ENCODE peak calls at places on chromosome 14, in seven cellular contexts. D is breast epithelium, K is uterus, L is heart right ventricle, P is transverse colon, F is lower lobe of right lung, H is Panc1. I is an unnamed sample. For H3K4me1, the result is how much of the 10 kb centered on the place peaks cover.

GRCh38 chr14:32696325-32697101 is 242.2 kb upstream of the NPAS3 start:
- DNase-seq in P (no peak), K (no peak), D (no peak), L (no peak), F (no peak), H (no peak), I (no peak)

GRCh38 chr14:43789458-43789857 is 717.6 kb downstream of the FSCB start:
- DNase-seq in L (no peak), F (no peak), P (no peak), H (no peak), D (no peak), K (no peak), I (no peak)

GRCh38 chr14:85594217-85594616 is 64.3 kb downstream of the FLRT2 start:
- DNase-seq in D (no peak), L (no peak), P (no peak), H (no peak), F (no peak), K (no peak), I (no peak)

GRCh38 chr14:99684356-99684952 is 356 bp downstream of the CYP46A1 start:
- DNase-seq in L (no peak), P (no peak), F (no peak), K (no peak), H (no peak), D (peak), I (no peak)

GRCh38 chr14:37279818-37280217 is 82.1 kb downstream of the MIPOL1 start:
- DNase-seq in L (no peak), D (no peak), P (no peak), H (no peak), K (no peak), F (no peak), I (no peak)

GRCh38 chr14:29461131-29461530 is 466.5 kb downstream of the PRKD1 start:
- DNase-seq in L (no peak), D (no peak), K (no peak), P (no peak), H (no peak), F (no peak), I (no peak)

GRCh38 chr14:21352587-21352986 is 31.2 kb downstream of the SUPT16H start:
- DNase-seq in H (no peak), P (no peak), L (no peak), F (peak), K (no peak), D (no peak), I (no peak)

GRCh38 chr14:81509321-81509720 is 24.3 kb downstream of the SEL1L start:
- DNase-seq in P (no peak), K (no peak), F (no peak), D (no peak), H (no peak), L (no peak), I (no peak)

GRCh38 chr14:48490756-48491155 is 815.4 kb upstream of the MDGA2 start:
- DNase-seq in F (no peak), K (no peak), L (no peak), P (no peak), D (no peak), H (no peak), I (no peak)

GRCh38 chr14:38202444-38203191 is 5.1 kb upstream of the SSTR1 start:
- DNase-seq in L (no peak), F (no peak), D (no peak), K (no peak), P (no peak), H (no peak), I (no peak)

GRCh38 chr14:101628471-101628966 is 67.2 kb downstream of the DIO3 start:
- DNase-seq in D (peak), K (peak), P (peak), H (peak), F (peak), L (peak), I (peak)

GRCh38 chr14:99517046-99517642 is 35.9 kb downstream of the CCNK start:
- DNase-seq in H (no peak), L (no peak), K (no peak), P (no peak), F (no peak), D (no peak), I (peak)

GRCh38 chr14:45125754-45126153 is 8.5 kb downstream of the FKBP3 start:
- DNase-seq in P (no peak), D (no peak), K (no peak), L (no peak), F (no peak), H (no peak), I (no peak)

GRCh38 chr14:105092124-105092911 is 27.1 kb upstream of the GPR132 start:
- DNase-seq in H (no peak), F (peak), P (peak), D (peak), K (peak), L (no peak), I (peak)
- H3K4me1 ChIP-seq in H (under half), F (half or more), P (half or more), D (under half), K (under half), L (half or more), I (under half)

DNA sequence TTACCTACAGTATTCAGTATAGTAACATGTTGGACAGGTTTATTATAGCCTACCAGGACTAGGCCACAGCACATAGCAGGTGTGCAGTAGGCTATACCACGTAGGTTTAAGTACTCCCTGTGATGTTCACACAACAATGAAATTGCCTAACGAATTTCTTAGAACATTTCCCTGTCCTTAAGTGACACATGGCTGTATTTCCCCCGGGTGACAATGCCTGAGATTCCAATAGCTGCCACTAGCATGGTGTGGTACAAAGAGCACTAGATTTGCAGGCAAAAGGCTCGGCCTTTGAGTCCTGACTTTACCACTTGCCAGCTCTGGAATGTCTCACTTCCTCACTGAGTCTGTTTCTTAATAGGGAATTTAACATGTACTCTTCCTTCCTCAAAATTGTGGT is 19.7 kb downstream of the PTPN21 start:
- DNase-seq in L (no peak), D (no peak), H (no peak), P (peak), F (no peak), K (no peak), I (no peak)
- TF ChIP-seq CTCF in L (no peak), D (no peak), H (no peak), P (peak), F (no peak), K (no peak), I (no peak)

DNA sequence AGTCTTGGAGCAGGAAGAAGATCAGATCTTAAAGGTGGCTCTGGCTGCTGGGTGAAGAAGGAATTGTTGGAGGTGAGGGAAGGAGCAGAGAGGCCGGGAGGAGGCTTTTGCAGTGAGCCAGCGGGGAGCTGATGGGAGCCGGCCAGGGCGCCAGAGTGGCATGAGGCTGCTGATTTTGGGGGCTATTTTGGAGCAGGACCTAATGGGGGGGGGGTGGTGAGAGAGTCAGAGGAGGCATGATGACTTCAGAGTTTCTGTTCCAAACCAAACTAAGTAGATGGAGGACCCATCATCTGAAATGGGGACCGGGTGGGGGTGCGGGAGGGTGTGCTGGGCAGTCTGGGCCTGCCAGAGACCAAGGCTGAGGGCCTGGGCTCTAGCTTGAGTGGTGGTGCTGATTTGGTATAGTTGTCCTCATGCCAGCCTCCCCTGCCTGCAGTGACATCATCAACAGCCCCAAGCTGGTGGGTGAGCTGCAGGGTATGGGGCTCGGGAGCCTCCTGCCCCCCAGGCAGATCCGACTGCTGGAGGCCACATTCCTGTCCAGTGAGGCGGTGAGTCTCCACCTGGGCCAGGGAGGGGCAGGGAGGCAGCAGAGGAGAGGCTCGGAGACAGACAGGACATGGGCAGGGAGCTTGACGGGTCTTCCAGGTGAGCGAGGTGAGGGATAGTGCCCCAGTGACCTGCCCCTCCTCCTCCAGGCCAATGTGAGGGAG is 6.2 kb downstream of the TNFAIP2 start:
- DNase-seq in H (no peak), P (no peak), F (no peak), L (no peak), D (no peak), K (no peak), I (peak)
- H3K4me1 ChIP-seq in H (half or more), P (under half), F (half or more), L (half or more), D (half or more), K (under half), I (under half)

GRCh38 chr14:25406818-25407217 is 356.9 kb upstream of the STXBP6 start:
- DNase-seq in D (no peak), P (peak), L (no peak), H (no peak), K (no peak), F (no peak), I (no peak)

GRCh38 chr14:25413058-25413457 is 363.1 kb upstream of the STXBP6 start:
- DNase-seq in L (no peak), P (no peak), F (no peak), D (no peak), K (no peak), H (no peak), I (no peak)

DNA sequence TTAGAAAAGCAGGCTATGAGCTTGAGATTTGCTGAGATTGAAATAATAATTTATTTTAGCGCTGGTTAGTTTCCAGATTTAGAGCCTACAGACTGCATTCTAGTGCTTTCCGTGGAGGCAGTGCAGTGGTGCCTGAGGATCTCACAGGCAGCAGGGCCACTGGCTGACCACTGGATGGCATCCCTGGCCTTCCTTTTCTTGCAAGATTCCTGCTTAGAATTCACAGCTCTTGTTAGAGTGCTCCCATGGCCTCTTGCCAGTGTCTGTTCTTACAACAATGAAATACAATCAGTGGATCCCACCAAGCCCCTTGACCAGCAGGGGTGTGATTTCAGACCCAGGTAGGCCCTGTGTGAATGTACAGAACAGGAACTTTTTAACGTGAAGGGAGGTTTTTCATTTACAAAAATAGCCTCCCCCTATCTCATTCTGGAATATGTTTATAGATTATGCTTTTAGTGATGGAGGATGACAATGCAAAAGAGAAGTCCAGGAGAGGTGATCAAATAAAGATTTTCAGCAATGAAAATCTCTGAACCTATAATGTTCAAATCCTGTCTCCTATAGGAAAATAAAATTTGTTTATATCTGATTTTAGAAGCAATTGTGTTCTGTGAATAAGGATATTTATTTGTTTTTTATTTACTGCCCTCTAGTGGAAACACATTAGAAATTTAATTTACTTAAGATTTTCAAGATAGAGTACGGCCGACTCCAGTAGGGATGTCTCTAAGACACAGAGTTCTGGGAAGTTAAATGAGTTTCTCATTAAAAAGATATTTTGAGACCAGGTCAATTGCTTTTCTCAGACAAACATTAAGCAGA is 362.2 kb upstream of the STXBP6 start:
- DNase-seq in L (no peak), K (no peak), D (no peak), H (no peak), P (no peak), F (no peak), I (no peak)
- TF ChIP-seq CTCF in L (no peak), K (no peak), D (peak), H (peak), P (no peak), F (no peak), I (peak)

GRCh38 chr14:103107455-103107854 is 12.9 kb downstream of the EXOC3L4 start:
- DNase-seq in D (no peak), H (no peak), F (no peak), K (no peak), P (no peak), L (no peak), I (no peak)
- H3K4me1 ChIP-seq in D (under half), H (under half), F (under half), K (under half), P (under half), L (half or more), I (under half)

GRCh38 chr14:64844272-64844671 is 35.4 kb downstream of the SPTB start:
- DNase-seq in H (no peak), F (no peak), K (no peak), D (no peak), P (no peak), L (no peak), I (no peak)

GRCh38 chr14:64844993-64845536 is 34.6 kb downstream of the SPTB start:
- DNase-seq in H (no peak), P (no peak), K (no peak), D (no peak), L (no peak), F (no peak), I (no peak)

GRCh38 chr14:64841772-64842490 is 37.8 kb downstream of the SPTB start:
- DNase-seq in F (no peak), H (no peak), L (peak), D (no peak), K (no peak), P (no peak), I (no peak)

GRCh38 chr14:64838656-64839055 is 41.1 kb downstream of the SPTB start:
- DNase-seq in H (no peak), L (no peak), D (no peak), P (no peak), F (no peak), K (no peak), I (peak)

DNA sequence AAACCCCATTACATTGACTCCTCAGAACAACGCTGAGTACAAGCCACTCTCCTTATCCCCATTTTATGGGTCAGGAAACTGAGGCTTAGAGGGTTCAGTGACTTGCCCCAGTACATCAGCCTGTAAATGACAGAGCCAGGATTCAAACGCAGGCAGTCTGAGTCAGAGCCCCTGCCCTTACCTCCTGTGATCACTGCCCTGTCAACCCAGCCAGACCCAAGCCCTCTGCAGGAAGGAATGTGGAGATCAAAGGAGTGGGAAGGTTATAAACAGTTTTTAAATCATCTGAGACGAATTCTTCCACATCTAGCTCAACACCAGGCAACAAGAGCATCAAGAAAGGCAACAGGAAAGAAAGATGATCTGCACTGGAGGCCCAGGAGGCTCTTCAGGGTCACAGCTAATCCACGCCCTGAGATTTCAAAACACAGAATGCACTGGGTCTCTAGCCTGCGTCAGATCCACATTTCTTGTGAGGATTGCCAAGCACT is 38.5 kb downstream of the SPTB start:
- DNase-seq in L (no peak), F (no peak), D (no peak), P (no peak), H (no peak), K (no peak), I (no peak)
- TF ChIP-seq CTCF in L (peak), F (no peak), D (peak), P (no peak), H (peak), K (peak), I (peak)

I was measured in RWPE2.